ENCODE peak calls at places on chromosomes 3 and 15, in eight cellular contexts. R is kidney, T is HL-60, S is choroid plexus epithelial cell, U is GM23338, G is dorsolateral prefrontal cortex, M is psoas muscle, Y is left ventricle myocardium inferior. W is an unnamed sample.

GRCh38 chr3:80533553-80533952 is 765.8 kb upstream of the ROBO1 start:
- DNase-seq in R (no peak), T (no peak), S (peak), U (no peak), G (no peak), M (no peak), Y (no peak), W (no peak)

GRCh38 chr3:24508423-24508839 is 13.8 kb upstream of the THRB start:
- DNase-seq in S (peak), T (no peak), G (no peak), U (no peak), R (no peak), Y (no peak), M (no peak), W (no peak)

GRCh38 chr3:95280711-95281352 is 1218.0 kb downstream of the NSUN3 start:
- DNase-seq in S (no peak), R (no peak), G (no peak), Y (no peak), M (no peak), T (no peak), U (no peak), W (no peak)

GRCh38 chr15:87939838-87940457 is 316.6 kb downstream of the NTRK3 start:
- DNase-seq in M (no peak), S (no peak), Y (no peak), T (peak), U (no peak), R (no peak), G (no peak), W (no peak)

GRCh38 chr3:106365061-106365691 is 496.4 kb upstream of the CBLB start:
- DNase-seq in T (no peak), M (no peak), S (no peak), R (no peak), G (no peak), Y (no peak), U (no peak), W (no peak)

GRCh38 chr3:23865595-23866396 is 51.0 kb downstream of the NKIRAS1 start:
- DNase-seq in G (peak), Y (no peak), T (no peak), M (no peak), U (peak), S (peak), R (peak), W (no peak)

GRCh38 chr3:9397911-9398714 is 698 bp downstream of the SETD5 start:
- DNase-seq in U (peak), M (peak), Y (peak), S (peak), T (peak), R (peak), G (peak), W (no peak)

GRCh38 chr3:127339943-127340861 is 52.4 kb upstream of the PRR20G start:
- DNase-seq in R (no peak), Y (no peak), M (no peak), G (no peak), U (peak), S (no peak), T (no peak), W (no peak)

GRCh38 chr3:104519968-104520655 is 846.6 kb upstream of the ALCAM start:
- DNase-seq in U (peak), S (no peak), M (no peak), G (no peak), Y (no peak), T (no peak), R (no peak), W (peak)
- H3K4me3 ChIP-seq in U (peak), S (no peak), M (no peak), G (no peak), Y (no peak), T (no peak), R (no peak), W (no peak)

DNA sequence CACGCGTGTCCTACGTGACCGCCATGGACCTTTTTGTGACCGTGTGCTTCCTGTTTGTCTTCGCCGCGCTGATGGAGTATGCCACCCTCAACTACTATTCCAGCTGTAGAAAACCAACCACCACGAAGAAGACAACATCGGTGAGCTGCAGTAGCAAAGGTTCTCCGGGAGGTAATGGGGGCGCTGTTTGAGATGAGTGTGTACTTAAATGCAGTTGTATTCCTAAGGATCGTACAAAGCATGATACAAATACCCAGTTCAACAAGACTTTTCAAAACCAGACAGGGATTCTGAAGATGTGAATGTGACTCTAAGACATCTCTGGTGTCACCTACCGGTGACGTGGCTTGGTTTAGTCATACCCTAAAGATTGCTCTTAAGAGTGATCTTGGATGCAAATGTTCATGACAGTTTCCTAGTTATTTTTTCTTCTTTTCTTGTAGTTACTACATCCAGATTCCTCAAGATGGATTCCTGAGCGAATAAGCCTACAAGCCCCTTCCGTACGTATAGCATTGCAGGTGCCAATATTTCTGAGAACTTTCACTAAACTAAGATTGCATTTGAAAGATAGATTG is 556.6 kb downstream of the GABRG3 start:
- DNase-seq in Y (no peak), G (no peak), M (no peak), T (no peak), S (no peak), U (peak), R (no peak), W (no peak)
- TF ChIP-seq CTCF in Y (no peak), G (no peak), M (no peak), T (no peak), S (peak), U (peak), R (no peak), W (no peak)

DNA sequence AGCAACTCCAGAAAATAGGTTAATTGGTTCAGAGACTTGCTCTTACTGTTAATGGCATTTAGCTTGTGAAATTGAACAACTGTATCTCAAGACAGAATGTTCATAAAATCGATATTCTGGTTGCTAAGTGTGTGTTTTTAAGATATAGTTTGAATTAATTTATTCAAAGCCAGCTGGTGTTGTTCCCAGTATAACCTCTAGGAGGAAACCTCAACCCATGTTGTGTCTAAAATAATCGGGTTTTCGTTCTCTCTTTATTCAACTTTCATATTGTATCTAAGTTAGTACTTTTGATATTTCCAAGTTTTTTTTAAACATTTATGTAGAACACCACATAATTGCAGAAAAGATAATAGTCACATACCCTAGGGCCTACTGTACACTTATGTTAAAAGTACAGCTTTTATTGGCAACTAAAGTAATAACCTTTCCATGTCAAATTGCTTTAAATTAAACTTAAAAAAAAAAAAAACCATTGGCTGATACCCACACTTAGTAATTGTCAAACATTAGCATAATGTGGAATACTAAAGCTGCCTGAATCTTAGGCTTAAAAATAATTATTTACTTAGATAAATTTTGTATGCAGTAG is 90.9 kb downstream of the SAMMSON start:
- DNase-seq in S (peak), U (peak), G (no peak), R (no peak), Y (no peak), T (no peak), M (no peak), W (peak)
- H3K4me3 ChIP-seq in S (no peak), U (no peak), G (no peak), R (no peak), Y (no peak), T (no peak), M (no peak), W (no peak)

DNA sequence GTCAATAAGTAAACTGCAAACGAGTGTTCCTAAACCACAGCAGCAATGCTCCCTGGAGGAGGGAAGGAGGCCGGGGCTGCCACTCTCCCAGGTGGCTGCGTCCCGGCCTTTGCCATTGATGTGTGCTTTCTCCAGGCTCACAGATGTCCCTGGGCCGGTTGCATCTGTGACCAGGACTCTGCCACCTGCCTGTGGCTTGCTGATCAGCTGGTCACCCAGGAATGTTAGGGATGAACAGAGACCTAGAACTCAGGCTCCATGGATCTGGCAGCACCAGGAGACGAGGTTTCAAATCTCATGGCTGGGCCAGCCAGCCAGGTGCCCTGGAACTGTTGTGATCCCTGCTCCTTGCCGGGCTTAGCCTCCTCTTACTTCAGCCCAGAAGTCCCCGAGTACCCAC is 65.7 kb downstream of the KLF15 start:
- DNase-seq in Y (no peak), M (no peak), T (no peak), U (no peak), G (no peak), S (no peak), R (no peak), W (no peak)
- TF ChIP-seq CTCF in Y (no peak), M (no peak), T (no peak), U (no peak), G (no peak), S (no peak), R (no peak), W (no peak)

DNA sequence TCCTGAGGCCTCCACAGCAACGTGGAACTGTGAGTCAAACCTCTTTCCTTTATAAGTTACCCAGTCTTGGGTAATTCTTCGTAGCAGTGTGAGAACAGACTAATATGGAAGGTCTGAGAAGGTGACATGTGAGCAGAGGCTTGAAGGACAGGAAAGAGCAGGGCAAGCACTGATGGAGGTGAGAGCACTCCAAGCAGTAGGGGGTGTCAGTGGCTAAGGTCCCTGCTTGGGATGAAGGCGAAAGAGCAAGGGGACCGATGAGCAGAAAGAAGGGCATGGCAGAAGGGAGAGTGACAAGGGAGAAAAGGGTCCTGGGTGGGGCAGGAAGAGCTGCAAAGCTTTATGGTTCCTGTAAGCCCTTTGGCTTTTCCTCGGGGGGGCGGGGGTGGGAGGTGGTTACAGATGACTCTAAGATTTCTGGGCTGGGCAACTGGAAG is 3.5 kb downstream of the EIF4E3 start:
- DNase-seq in T (peak), R (no peak), S (no peak), G (no peak), U (no peak), Y (no peak), M (no peak), W (no peak)
- H3K4me3 ChIP-seq in T (no peak), R (no peak), S (no peak), G (no peak), U (no peak), Y (no peak), M (no peak), W (no peak)

DNA sequence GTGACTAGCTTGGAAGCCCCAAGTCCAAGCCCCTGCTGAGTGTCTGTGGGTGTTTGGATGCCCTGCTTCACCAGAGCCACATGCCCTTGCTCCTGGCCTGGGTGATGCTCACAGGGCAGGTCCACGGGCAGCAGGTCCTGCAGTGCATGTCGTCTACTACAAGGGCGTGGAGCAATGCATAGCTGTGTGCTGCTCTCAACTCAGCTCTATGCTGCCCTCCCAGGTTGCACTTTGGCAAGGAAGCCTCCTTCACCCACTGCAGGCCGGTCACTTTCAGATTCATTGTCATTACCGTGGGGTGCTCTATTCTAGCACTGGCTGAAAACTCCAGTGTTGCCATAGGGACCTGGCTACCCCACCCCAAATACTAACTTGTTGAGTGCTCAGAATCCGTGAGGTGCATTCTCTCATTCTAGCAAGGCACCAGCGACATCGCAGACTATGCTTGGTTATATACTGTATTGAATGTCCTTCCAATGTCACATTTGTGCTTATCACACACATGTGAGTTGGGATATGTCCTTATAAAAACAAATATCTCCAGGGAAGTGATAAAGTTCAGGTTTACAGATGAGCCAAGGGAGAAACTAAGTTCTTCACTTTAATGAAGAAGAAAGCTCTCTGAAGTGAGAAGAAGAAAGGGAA is 51.8 kb downstream of the GRAMD1C start:
- DNase-seq in G (no peak), S (no peak), U (peak), R (no peak), T (no peak), Y (no peak), M (no peak), W (no peak)
- TF ChIP-seq CTCF in G (no peak), S (no peak), U (peak), R (peak), T (no peak), Y (no peak), M (no peak), W (no peak)

DNA sequence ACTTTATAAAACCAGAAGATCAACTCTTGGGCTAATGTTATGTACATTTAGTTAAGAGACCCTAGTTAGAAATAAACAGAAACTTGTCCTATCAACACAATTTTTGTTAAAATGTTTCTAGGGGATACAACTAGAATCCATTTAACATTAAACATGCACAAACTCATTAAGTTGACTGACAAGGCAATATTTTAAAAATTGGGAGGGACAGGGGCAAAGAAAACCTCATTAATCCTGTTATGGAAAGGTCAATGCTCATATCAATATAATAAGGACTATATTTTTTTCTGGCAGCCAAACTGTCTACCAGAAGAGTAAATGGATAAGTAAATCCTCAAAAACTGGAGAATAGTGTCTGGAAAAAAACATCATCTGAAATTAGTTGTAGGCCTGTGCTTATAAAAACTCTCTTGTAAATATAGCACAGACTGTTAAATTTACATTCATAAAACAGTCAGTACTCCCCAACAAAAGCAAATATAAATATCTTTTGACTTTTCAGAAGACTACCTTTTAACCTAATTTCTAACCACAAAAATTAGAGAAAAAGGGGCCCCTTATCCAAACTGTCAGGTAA is 4.4 kb downstream of the TRA2B start:
- DNase-seq in G (no peak), R (no peak), Y (no peak), M (no peak), U (no peak), T (no peak), S (no peak), W (no peak)
- H3K4me3 ChIP-seq in G (peak), R (peak), Y (peak), M (peak), U (peak), T (peak), S (peak), W (peak)

GRCh38 chr15:41930221-41930866 is 36.5 kb upstream of the SPTBN5 start:
- DNase-seq in M (peak), G (no peak), S (peak), T (no peak), R (peak), Y (peak), U (no peak), W (peak)
- TF ChIP-seq CTCF in M (no peak), G (no peak), S (peak), T (no peak), R (peak), Y (peak), U (no peak), W (no peak)

W was measured in astrocyte of the cerebellum.